ENCODE peak calls at places on chromosomes 12 and 14, in seven cellular contexts. Q is astrocyte of the spinal cord, I is fibroblast of the aortic adventitia, W is omental fat pad, P is mucosa of descending colon, H is endothelial cell, C is GM13977. O is an unnamed sample.

GRCh38 chr14:64841121-64841611 is 38.5 kb downstream of the SPTB start:
- DNase-seq in Q (peak; percentile 68), I (peak; percentile 61), W (no peak), P (no peak), H (peak; percentile 18), C (no peak), O (no peak)

GRCh38 chr14:81247271-81247766 is 26.6 kb upstream of the GTF2A1 start:
- DNase-seq in Q (no peak), I (no peak), W (no peak), P (no peak), H (no peak), C (no peak), O (no peak)

GRCh38 chr14:63483315-63483714 is 59.9 kb downstream of the PPP2R5E start:
- DNase-seq in Q (no peak), I (no peak), W (no peak), P (no peak), H (no peak), C (no peak), O (no peak)

GRCh38 chr12:114562654-114563053 is 121.3 kb downstream of the TBX3 start:
- DNase-seq in Q (no peak), I (no peak), W (no peak), P (no peak), H (no peak), C (no peak), O (no peak)

GRCh38 chr12:103901518-103902173 is 28.6 kb upstream of the HSP90B1 start:
- DNase-seq in Q (no peak), I (no peak), W (no peak), P (no peak), H (no peak), C (no peak), O (peak; percentile 52)

GRCh38 chr12:48221645-48222044 is 18.6 kb upstream of the OR10AD1 start:
- DNase-seq in Q (no peak), I (no peak), W (no peak), P (no peak), H (no peak), C (no peak), O (no peak)

GRCh38 chr12:44972746-44973421 is 78.0 kb downstream of the DBX2 start:
- DNase-seq in Q (no peak), I (peak; percentile 14), W (no peak), P (no peak), H (no peak), C (peak; percentile 17), O (peak; percentile 7)

GRCh38 chr14:95349241-95349640 is 29.5 kb upstream of the CLMN start:
- DNase-seq in Q (no peak), I (no peak), W (no peak), P (no peak), H (no peak), C (no peak), O (no peak)

GRCh38 chr14:23300687-23301223 is 1.9 kb downstream of the PPP1R3E start:
- DNase-seq in Q (peak; percentile 18), I (no peak), W (no peak), P (peak; percentile 48), H (no peak), C (no peak), O (peak; percentile 28)

GRCh38 chr14:58280954-58281787 is 17.2 kb upstream of the ARID4A start:
- DNase-seq in Q (peak; percentile 89), I (peak; percentile 92), W (no peak), P (peak; percentile 48), H (no peak), C (peak; percentile 32), O (peak; percentile 42)

GRCh38 chr12:56931474-56931978 is 2.7 kb downstream of the SDR9C7 start:
- DNase-seq in Q (peak; percentile 27), I (peak; percentile 72), W (no peak), P (peak; percentile 38), H (no peak), C (no peak), O (peak; percentile 18)

GRCh38 chr14:54046250-54046649 is 89.6 kb upstream of the BMP4 start:
- DNase-seq in Q (no peak), I (no peak), W (no peak), P (no peak), H (no peak), C (no peak), O (no peak)

GRCh38 chr12:93572712-93573551 is 457 bp downstream of the SOCS2 start:
- DNase-seq in Q (peak; percentile 32), I (peak; percentile 22), W (no peak), P (peak; percentile 49), H (peak; percentile 47), C (peak; percentile 41), O (peak; percentile 7)

GRCh38 chr14:51703787-51704186 is 52.1 kb downstream of the FRMD6 start:
- DNase-seq in Q (no peak), I (no peak), W (no peak), P (no peak), H (no peak), C (no peak), O (no peak)

GRCh38 chr12:27652174-27652763 is 44.0 kb upstream of the REP15 start:
- DNase-seq in Q (peak; percentile 86), I (peak; percentile 93), W (no peak), P (peak; percentile 86), H (peak; percentile 73), C (peak; percentile 33), O (peak; percentile 34)

GRCh38 chr14:99035268-99035667 is 236.7 kb downstream of the BCL11B start:
- DNase-seq in Q (peak; percentile 33), I (peak; percentile 24), W (no peak), P (peak; percentile 51), H (no peak), C (no peak), O (no peak)

GRCh38 chr14:92160619-92161018 is 38.9 kb downstream of the CPSF2 start:
- DNase-seq in Q (peak; percentile 38), I (peak; percentile 86), W (no peak), P (no peak), H (no peak), C (no peak), O (no peak)

GRCh38 chr12:124162151-124163110 is 132.5 kb upstream of the RFLNA start:
- DNase-seq in Q (no peak), I (peak; percentile 3), W (no peak), P (peak; percentile 66), H (no peak), C (no peak), O (peak; percentile 20)

DNA sequence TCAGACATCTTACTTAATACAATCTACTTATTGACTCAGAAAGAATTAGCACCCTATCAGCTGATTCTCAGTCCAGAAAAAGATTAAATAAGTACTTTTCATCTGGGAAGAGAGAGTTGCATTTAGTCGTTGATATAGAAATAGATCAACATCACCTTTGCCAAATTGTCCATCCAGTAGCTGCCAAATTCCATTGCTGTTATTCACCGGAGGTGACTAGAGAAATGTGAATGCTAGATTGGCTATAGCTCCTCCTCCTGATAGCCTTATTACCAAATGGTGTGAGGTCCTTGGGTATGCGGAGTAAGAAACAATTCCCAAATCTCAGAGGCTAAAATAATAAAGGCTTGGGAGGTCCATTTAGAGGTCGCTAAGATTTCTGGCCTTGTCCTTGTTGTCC is 723.3 kb upstream of the FLRT2 start:
- DNase-seq in Q (peak; percentile 10), I (peak; percentile 15), W (no peak), P (no peak), H (no peak), C (no peak), O (no peak)
- TF ChIP-seq CTCF in Q (no peak), I (no peak), W (no peak), P (no peak), H (no peak), C (no peak), O (no peak)

DNA sequence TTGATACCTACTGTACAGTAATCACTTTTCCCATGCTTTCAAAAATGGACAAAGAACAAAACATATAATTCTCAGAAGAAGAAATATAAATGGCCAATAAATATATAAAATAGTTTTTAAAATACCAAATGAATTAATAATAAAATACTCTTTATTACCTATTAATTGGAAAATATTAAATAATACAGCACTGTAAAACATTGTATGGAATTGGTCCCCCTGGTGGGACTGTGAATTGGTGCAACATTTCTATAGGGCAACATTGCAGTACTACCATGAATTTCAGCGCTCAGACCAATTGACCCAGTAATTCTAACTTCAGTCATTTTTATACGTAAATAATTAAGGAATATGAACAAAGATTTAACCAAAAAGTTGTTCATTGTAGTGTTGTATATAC is 162.6 kb downstream of the PELI2 start:
- DNase-seq in Q (no peak), I (no peak), W (no peak), P (no peak), H (no peak), C (no peak), O (no peak)
- TF ChIP-seq CTCF in Q (peak; percentile 21), I (peak; percentile 20), W (no peak), P (no peak), H (peak; percentile 40), C (no peak), O (no peak)

GRCh38 chr14:105200074-105200473 is 19.0 kb upstream of the NUDT14 start:
- DNase-seq in Q (no peak), I (no peak), W (no peak), P (no peak), H (no peak), C (no peak), O (peak; percentile 51)
- TF ChIP-seq CTCF in Q (peak; percentile 13), I (no peak), W (no peak), P (no peak), H (no peak), C (peak; percentile 37), O (no peak)

GRCh38 chr14:33475623-33476022 is 475.3 kb downstream of the EGLN3 start:
- DNase-seq in Q (peak; percentile 49), I (peak; percentile 18), W (no peak), P (peak; percentile 88), H (peak; percentile 83), C (no peak), O (peak; percentile 28)
- TF ChIP-seq CTCF in Q (peak; percentile 31), I (no peak), W (no peak), P (no peak), H (peak; percentile 74), C (peak; percentile 18), O (no peak)

GRCh38 chr12:54629925-54630324 is 4.8 kb downstream of the LACRT start:
- DNase-seq in Q (no peak), I (no peak), W (no peak), P (no peak), H (no peak), C (no peak), O (no peak)

GRCh38 chr12:54631551-54631950 is 3.1 kb downstream of the LACRT start:
- DNase-seq in Q (no peak), I (no peak), W (no peak), P (no peak), H (no peak), C (no peak), O (no peak)

GRCh38 chr12:54628186-54628846 is 6.4 kb downstream of the LACRT start:
- DNase-seq in Q (no peak), I (no peak), W (no peak), P (no peak), H (no peak), C (no peak), O (no peak)

GRCh38 chr12:54634795-54635194 is at the start of gene LACRT:
- DNase-seq in Q (no peak), I (no peak), W (no peak), P (no peak), H (no peak), C (no peak), O (no peak)

GRCh38 chr12:54631988-54632728 is 2.5 kb downstream of the LACRT start:
- DNase-seq in Q (no peak), I (no peak), W (no peak), P (no peak), H (no peak), C (no peak), O (no peak)
- TF ChIP-seq CTCF in Q (no peak), I (no peak), W (no peak), P (no peak), H (no peak), C (no peak), O (no peak)